ENCODE peak calls at places on chromosomes 3 and 15, in seven cellular contexts. Y, P, Q, I, K, C and O are unnamed samples.

GRCh38 chr3:149654188-149654601 is 3.6 kb downstream of the WWTR1 start:
- DNase-seq in Y (no peak), P (no peak), Q (no peak), I (no peak), K (no peak), C (no peak), O (no peak)

GRCh38 chr3:111936191-111936841 is 42.5 kb upstream of the ABHD10 start:
- DNase-seq in Y (no peak), P (no peak), Q (no peak), I (peak; percentile 40), K (no peak), C (no peak), O (no peak)

GRCh38 chr15:38671675-38672141 is 107.1 kb upstream of the RASGRP1 start:
- DNase-seq in Y (no peak), P (peak; percentile 9), Q (no peak), I (no peak), K (no peak), C (no peak), O (no peak)

GRCh38 chr3:52313188-52313773 is 2.8 kb upstream of the DNAH1 start:
- DNase-seq in Y (no peak), P (no peak), Q (no peak), I (no peak), K (no peak), C (no peak), O (no peak)

GRCh38 chr15:23566070-23567050 is 886 bp downstream of the MKRN3 start:
- DNase-seq in Y (no peak), P (peak; percentile 77), Q (no peak), I (no peak), K (no peak), C (peak; percentile 60), O (no peak)

GRCh38 chr3:120093119-120093922 is 926 bp downstream of the GSK3B start:
- DNase-seq in Y (peak; percentile 64), P (no peak), Q (peak; percentile 77), I (no peak), K (peak; percentile 22), C (no peak), O (no peak)

GRCh38 chr3:79937567-79937966 is 169.8 kb upstream of the ROBO1 start:
- DNase-seq in Y (no peak), P (no peak), Q (no peak), I (no peak), K (no peak), C (no peak), O (no peak)

GRCh38 chr15:90665288-90666134 is 51.6 kb upstream of the BLM start:
- DNase-seq in Y (peak; percentile 52), P (peak; percentile 91), Q (peak; percentile 67), I (peak; percentile 95), K (peak; percentile 64), C (peak; percentile 21), O (peak; percentile 83)

GRCh38 chr15:43517354-43518072 is at the start of gene MAP1A:
- DNase-seq in Y (peak; percentile 27), P (peak; percentile 89), Q (peak; percentile 62), I (no peak), K (peak; percentile 37), C (no peak), O (peak; percentile 89)

GRCh38 chr3:17588422-17588821 is 154.0 kb downstream of the TBC1D5 start:
- DNase-seq in Y (no peak), P (no peak), Q (no peak), I (no peak), K (no peak), C (no peak), O (no peak)

GRCh38 chr15:50890751-50891150 is 17.7 kb upstream of the AP4E1 start:
- DNase-seq in Y (no peak), P (no peak), Q (no peak), I (no peak), K (no peak), C (no peak), O (no peak)
- TF ChIP-seq EP300 in Y (no peak), P (no peak), Q (no peak), I (no peak), K (no peak), C (no peak), O (no peak)

GRCh38 chr3:24519368-24520100 is 24.9 kb upstream of the THRB start:
- DNase-seq in Y (no peak), P (no peak), Q (no peak), I (no peak), K (no peak), C (peak; percentile 59), O (no peak)
- H3K4me3 ChIP-seq in Y (no peak overlapping the region), P (no peak overlapping the region), Q (no peak overlapping the region), I (no peak overlapping the region), K (no peak overlapping the region), C (peak overlapping the region; percentile 93), O (no peak overlapping the region)

GRCh38 chr15:70291696-70292510 is 194.2 kb upstream of the TLE3 start:
- DNase-seq in Y (no peak), P (no peak), Q (no peak), I (no peak), K (no peak), C (no peak), O (no peak)
- TF ChIP-seq EP300 in Y (no peak), P (no peak), Q (no peak), I (no peak), K (no peak), C (no peak), O (no peak)

GRCh38 chr3:138935864-138936762 is 10.8 kb downstream of the FOXL2 start:
- DNase-seq in Y (peak; percentile 72), P (peak; percentile 94), Q (peak; percentile 92), I (peak; percentile 75), K (peak; percentile 69), C (peak; percentile 27), O (peak; percentile 84)

GRCh38 chr3:138936763-138937689 is 9.9 kb downstream of the FOXL2 start:
- DNase-seq in Y (no peak), P (peak; percentile 44), Q (peak; percentile 74), I (no peak), K (no peak), C (no peak), O (no peak)

GRCh38 chr3:138938056-138938876 is 8.7 kb downstream of the FOXL2 start:
- DNase-seq in Y (no peak), P (no peak), Q (peak; percentile 42), I (no peak), K (no peak), C (no peak), O (peak; percentile 61)

GRCh38 chr3:138938877-138939562 is 7.9 kb downstream of the FOXL2 start:
- DNase-seq in Y (no peak), P (no peak), Q (peak; percentile 40), I (no peak), K (no peak), C (no peak), O (peak; percentile 33)

DNA sequence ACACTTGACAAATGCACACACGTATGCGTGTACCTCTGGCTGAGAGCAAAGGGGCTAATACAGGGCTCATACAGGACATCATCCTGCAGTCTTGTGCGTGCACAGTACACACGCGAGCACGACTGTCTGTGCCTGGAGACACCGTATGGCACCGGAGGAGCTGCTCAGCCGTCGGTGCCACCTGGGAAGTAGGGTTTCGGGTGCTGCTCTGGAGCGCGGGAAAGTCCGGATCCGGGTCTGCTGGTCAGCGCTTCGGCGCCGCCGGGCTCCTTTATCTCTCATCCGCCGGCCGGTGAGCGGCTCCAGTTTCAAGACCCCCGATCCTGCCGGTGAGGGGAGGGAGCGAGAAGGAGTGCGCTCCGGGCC is 9.3 kb downstream of the FOXL2 start:
- DNase-seq in Y (no peak), P (peak; percentile 39), Q (no peak), I (no peak), K (no peak), C (no peak), O (peak; percentile 63)
- H3K4me3 ChIP-seq in Y (no peak overlapping the region), P (no peak overlapping the region), Q (no peak overlapping the region), I (no peak overlapping the region), K (no peak overlapping the region), C (no peak overlapping the region), O (no peak overlapping the region)